ENCODE peak calls at places on chromosomes 4 and X, in four cellular contexts. One of them, this sample, is unnamed.

GRCh38 chr4:118865091-118865708 is 23.5 kb upstream of the SYNPO2 start:
- DNase-seq in T-helper 1 cell: no peak
- DNase-seq in progenitor cell of endocrine pancreas: peak
- DNase-seq in fibroblast of the conjunctiva: peak
- DNase-seq in this sample: no peak

GRCh38 chr4:85548841-85549240 is 73.9 kb downstream of the ARHGAP24 start:
- DNase-seq in fibroblast of the conjunctiva: no peak
- DNase-seq in progenitor cell of endocrine pancreas: no peak
- DNase-seq in T-helper 1 cell: no peak
- DNase-seq in this sample: no peak

GRCh38 chrX:120857240-120857639 is 18.4 kb downstream of the CT47B1 start:
- DNase-seq in progenitor cell of endocrine pancreas: no peak
- DNase-seq in fibroblast of the conjunctiva: no peak
- DNase-seq in T-helper 1 cell: no peak
- DNase-seq in this sample: no peak

GRCh38 chr4:70183168-70183939 is 12.2 kb upstream of the ODAM start:
- DNase-seq in progenitor cell of endocrine pancreas: no peak
- DNase-seq in fibroblast of the conjunctiva: peak
- DNase-seq in T-helper 1 cell: no peak
- DNase-seq in this sample: no peak

GRCh38 chrX:100975212-100975611 is 5.7 kb downstream of the ARL13A start:
- DNase-seq in fibroblast of the conjunctiva: no peak
- DNase-seq in progenitor cell of endocrine pancreas: no peak
- DNase-seq in T-helper 1 cell: no peak
- DNase-seq in this sample: no peak

GRCh38 chr4:184750926-184751584 is 17.2 kb upstream of the CENPU start:
- DNase-seq in progenitor cell of endocrine pancreas: no peak
- DNase-seq in fibroblast of the conjunctiva: no peak
- DNase-seq in T-helper 1 cell: no peak
- DNase-seq in this sample: no peak

GRCh38 chrX:11786862-11787261 is 28.8 kb downstream of the MSL3 start:
- DNase-seq in T-helper 1 cell: no peak
- DNase-seq in progenitor cell of endocrine pancreas: no peak
- DNase-seq in fibroblast of the conjunctiva: no peak
- DNase-seq in this sample: no peak

GRCh38 chr4:174402470-174403176 is 118.9 kb downstream of the CEP44 start:
- DNase-seq in T-helper 1 cell: no peak
- DNase-seq in progenitor cell of endocrine pancreas: no peak
- DNase-seq in fibroblast of the conjunctiva: no peak
- DNase-seq in this sample: no peak

GRCh38 chr4:149145803-149146202 is 669.8 kb downstream of the IQCM start:
- DNase-seq in T-helper 1 cell: no peak
- DNase-seq in fibroblast of the conjunctiva: no peak
- DNase-seq in progenitor cell of endocrine pancreas: no peak
- DNase-seq in this sample: no peak

GRCh38 chr4:1055721-1056590 is 44.5 kb downstream of the FGFRL1 start:
- DNase-seq in progenitor cell of endocrine pancreas: no peak
- DNase-seq in T-helper 1 cell: peak
- DNase-seq in fibroblast of the conjunctiva: no peak
- DNase-seq in this sample: no peak

GRCh38 chr4:73988096-73988495 is at the start of gene PPBP:
- DNase-seq in fibroblast of the conjunctiva: no peak
- DNase-seq in progenitor cell of endocrine pancreas: no peak
- DNase-seq in T-helper 1 cell: no peak
- DNase-seq in this sample: no peak

GRCh38 chr4:98996056-98996941 is 778 bp downstream of the METAP1 start:
- DNase-seq in T-helper 1 cell: no peak
- DNase-seq in fibroblast of the conjunctiva: no peak
- DNase-seq in progenitor cell of endocrine pancreas: no peak
- DNase-seq in this sample: no peak

GRCh38 chr4:86497131-86497530 is 97.0 kb upstream of the PTPN13 start:
- DNase-seq in fibroblast of the conjunctiva: peak
- DNase-seq in progenitor cell of endocrine pancreas: no peak
- DNase-seq in T-helper 1 cell: no peak
- DNase-seq in this sample: no peak

GRCh38 chr4:174116021-174116420 is 167.4 kb downstream of the FBXO8 start:
- DNase-seq in T-helper 1 cell: no peak
- DNase-seq in fibroblast of the conjunctiva: no peak
- DNase-seq in progenitor cell of endocrine pancreas: no peak
- DNase-seq in this sample: no peak

GRCh38 chr4:186617921-186618320 is 62.6 kb upstream of the MTNR1A start:
- DNase-seq in progenitor cell of endocrine pancreas: no peak
- DNase-seq in T-helper 1 cell: no peak
- DNase-seq in fibroblast of the conjunctiva: no peak
- DNase-seq in this sample: no peak